ENCODE peak calls at places on chromosomes 13 and 19, in five cellular contexts. V is mucosa of descending colon, G is glutamatergic neuron, X is cardiac muscle cell, E is cardiac fibroblast. B is an unnamed sample.

GRCh38 chr13:28423010-28423409 is 71.9 kb downstream of the FLT1 start:
- DNase-seq in V (peak), G (no peak), X (no peak), E (no peak), B (no peak)

GRCh38 chr19:6528544-6529121 is 2.2 kb upstream of the TNFSF9 start:
- DNase-seq in V (peak), G (peak), X (peak), E (peak), B (no peak)

GRCh38 chr13:21974741-21975140 is 303.9 kb downstream of the FGF9 start:
- DNase-seq in V (no peak), G (no peak), X (no peak), E (no peak), B (no peak)

GRCh38 chr13:32733685-32734084 is 147.4 kb downstream of the PDS5B start:
- DNase-seq in V (no peak), G (no peak), X (no peak), E (no peak), B (no peak)

GRCh38 chr19:12784394-12784870 is 6.9 kb upstream of the JUNB start:
- DNase-seq in V (peak), G (no peak), X (no peak), E (no peak), B (no peak)

GRCh38 chr13:95201814-95202521 is 99.3 kb downstream of the ABCC4 start:
- DNase-seq in V (no peak), G (no peak), X (peak), E (peak), B (no peak)

GRCh38 chr13:28318418-28318995 is 176.4 kb downstream of the FLT1 start:
- DNase-seq in V (no peak), G (no peak), X (no peak), E (no peak), B (no peak)

GRCh38 chr19:35868172-35868822 is at the start of gene APLP1:
- DNase-seq in V (peak), G (peak), X (peak), E (peak), B (peak)

GRCh38 chr13:111627596-111627995 is 307.2 kb downstream of the TEX29 start:
- DNase-seq in V (no peak), G (no peak), X (no peak), E (no peak), B (no peak)

GRCh38 chr13:64855506-64855905 is 2374.6 kb downstream of the PCDH9 start:
- DNase-seq in V (no peak), G (no peak), X (peak), E (peak), B (no peak)

GRCh38 chr13:25752957-25753540 is 298.8 kb downstream of the SHISA2 start:
- DNase-seq in V (peak), G (no peak), X (peak), E (peak), B (no peak)

GRCh38 chr13:76516013-76516412 is 370.2 kb downstream of the KCTD12 start:
- DNase-seq in V (no peak), G (no peak), X (peak), E (peak), B (no peak)

GRCh38 chr19:4361152-4362037 is 18.0 kb downstream of the MPND start:
- DNase-seq in V (no peak), G (no peak), X (no peak), E (no peak), B (no peak)

GRCh38 chr13:51125495-51126226 is 14.6 kb upstream of the C13orf42 start:
- DNase-seq in V (peak), G (peak), X (peak), E (peak), B (peak)

GRCh38 chr13:99991806-99992242 is 10.2 kb downstream of the ZIC2 start:
- DNase-seq in V (no peak), G (peak), X (no peak), E (no peak), B (peak)

GRCh38 chr19:33252418-33252962 is 26.8 kb upstream of the SLC7A10 start:
- DNase-seq in V (no peak), G (no peak), X (no peak), E (no peak), B (no peak)

GRCh38 chr19:48635263-48635965 is 1.8 kb downstream of the DBP start:
- DNase-seq in V (peak), G (peak), X (peak), E (peak), B (peak)

GRCh38 chr13:79589605-79590511 is 108.9 kb downstream of the NDFIP2 start:
- DNase-seq in V (no peak), G (no peak), X (peak), E (peak), B (no peak)

GRCh38 chr19:8503506-8503905 is 1.1 kb upstream of the PRAM1 start:
- DNase-seq in V (no peak), G (no peak), X (no peak), E (no peak), B (no peak)

GRCh38 chr19:2719910-2720776 is 1.0 kb downstream of the DIRAS1 start:
- DNase-seq in V (no peak), G (no peak), X (peak), E (peak), B (peak)

GRCh38 chr13:33735276-33735675 is 82.7 kb upstream of the RFC3 start:
- DNase-seq in V (no peak), G (no peak), X (no peak), E (no peak), B (no peak)

GRCh38 chr13:99085139-99085845 is 107.4 kb upstream of the DOCK9 start:
- DNase-seq in V (peak), G (no peak), X (no peak), E (no peak), B (peak)

GRCh38 chr13:45792827-45793303 is 58.7 kb downstream of the SIAH3 start:
- DNase-seq in V (peak), G (no peak), X (no peak), E (no peak), B (no peak)

GRCh38 chr13:35826626-35827254 is 304.4 kb downstream of the DCLK1 start:
- DNase-seq in V (no peak), G (no peak), X (no peak), E (no peak), B (peak)

DNA sequence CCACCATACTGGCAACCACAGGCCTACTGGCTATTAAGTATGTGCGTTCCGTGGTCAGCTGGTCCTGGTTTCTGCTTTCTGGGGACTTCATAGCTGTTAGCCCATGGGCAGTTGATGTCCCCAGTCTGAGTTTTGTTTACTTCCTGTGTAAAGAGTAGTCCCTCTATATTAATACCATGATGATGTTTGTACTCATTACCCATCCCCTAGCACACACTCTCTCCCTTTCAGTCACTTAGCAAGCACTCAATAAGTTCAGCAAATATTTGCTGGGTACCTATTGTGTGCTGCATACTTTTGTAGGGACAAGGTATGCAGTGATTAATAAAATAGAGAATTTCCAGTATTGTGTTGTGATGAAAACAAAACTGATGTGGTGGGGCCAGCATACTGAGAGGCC is 6.4 kb upstream of the MIA start:
- DNase-seq in V (no peak), G (no peak), X (no peak), E (no peak), B (no peak)
- TF ChIP-seq CTCF in V (no peak), G (no peak), X (no peak), E (no peak), B (no peak)

GRCh38 chr19:30439271-30439750 is 67.1 kb downstream of the ZNF536 start:
- DNase-seq in V (no peak), G (no peak), X (no peak), E (no peak), B (no peak)

GRCh38 chr19:30434797-30435594 is 62.8 kb downstream of the ZNF536 start:
- DNase-seq in V (no peak), G (no peak), X (no peak), E (no peak), B (no peak)

GRCh38 chr19:30442715-30443114 is 70.5 kb downstream of the ZNF536 start:
- DNase-seq in V (no peak), G (no peak), X (no peak), E (no peak), B (no peak)

GRCh38 chr19:30441011-30441410 is 68.8 kb downstream of the ZNF536 start:
- DNase-seq in V (no peak), G (no peak), X (no peak), E (no peak), B (no peak)

DNA sequence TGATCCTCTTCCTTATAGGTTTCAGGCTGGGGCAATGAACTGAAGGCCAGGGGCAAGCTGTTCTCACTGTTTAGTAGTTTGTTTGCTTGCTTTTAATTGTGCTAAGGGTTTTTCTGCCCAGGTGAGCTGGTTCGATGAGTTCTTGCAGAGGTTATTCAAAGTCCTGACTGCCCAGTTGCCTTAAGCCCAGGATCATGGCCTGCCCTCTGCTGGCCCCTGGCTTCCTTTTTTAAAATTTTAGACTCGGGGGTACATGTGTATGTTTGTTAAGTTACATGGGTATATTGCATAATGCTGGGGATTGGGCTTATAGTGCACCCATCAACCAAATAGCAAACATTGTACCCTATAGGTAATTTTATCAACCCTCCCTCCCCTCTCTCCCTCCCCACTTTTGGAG is 65.7 kb downstream of the ZNF536 start:
- DNase-seq in V (no peak), G (no peak), X (no peak), E (no peak), B (no peak)
- TF ChIP-seq CTCF in V (no peak), G (no peak), X (no peak), E (no peak), B (no peak)

GRCh38 chr13:105773241-105773640 is 762.2 kb downstream of the EFNB2 start:
- DNase-seq in V (no peak), G (no peak), X (no peak), E (no peak), B (peak)

GRCh38 chr13:105778196-105778595 is 757.3 kb downstream of the EFNB2 start:
- DNase-seq in V (no peak), G (no peak), X (peak), E (peak), B (no peak)

GRCh38 chr13:105774739-105775460 is 760.6 kb downstream of the EFNB2 start:
- DNase-seq in V (no peak), G (no peak), X (no peak), E (no peak), B (no peak)

GRCh38 chr13:105773887-105774538 is 761.4 kb downstream of the EFNB2 start:
- DNase-seq in V (no peak), G (no peak), X (peak), E (peak), B (no peak)
- TF ChIP-seq CTCF in V (no peak), G (no peak), X (no peak), E (no peak), B (no peak)

DNA sequence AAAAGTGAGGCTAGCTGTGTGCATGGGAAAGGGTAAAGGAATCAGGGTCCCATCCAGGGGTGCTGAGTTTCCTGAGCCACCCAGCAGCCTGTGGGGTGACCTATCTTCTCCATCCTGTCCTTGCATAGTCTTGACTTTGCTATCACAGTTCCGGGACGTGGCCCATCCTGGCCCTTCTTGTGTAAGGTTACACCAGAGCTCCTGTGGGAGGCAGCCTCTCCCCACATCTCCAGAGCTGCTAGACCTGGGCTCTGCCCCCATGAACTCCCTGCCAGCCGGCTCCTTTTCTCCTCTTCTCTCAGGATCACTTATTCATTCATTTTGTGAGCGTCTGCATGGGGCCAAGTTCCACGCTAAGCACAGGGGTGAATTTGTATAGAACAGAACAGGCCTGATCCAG is 238.9 kb downstream of the TSHZ3 start:
- DNase-seq in V (no peak), G (no peak), X (peak), E (peak), B (peak)
- TF ChIP-seq CTCF in V (no peak), G (no peak), X (peak), E (peak), B (peak)

GRCh38 chr13:92967923-92968322 is 258.7 kb upstream of the GPC6 start:
- DNase-seq in V (peak), G (no peak), X (peak), E (peak), B (no peak)
- TF ChIP-seq CTCF in V (no peak), G (no peak), X (no peak), E (peak), B (no peak)

DNA sequence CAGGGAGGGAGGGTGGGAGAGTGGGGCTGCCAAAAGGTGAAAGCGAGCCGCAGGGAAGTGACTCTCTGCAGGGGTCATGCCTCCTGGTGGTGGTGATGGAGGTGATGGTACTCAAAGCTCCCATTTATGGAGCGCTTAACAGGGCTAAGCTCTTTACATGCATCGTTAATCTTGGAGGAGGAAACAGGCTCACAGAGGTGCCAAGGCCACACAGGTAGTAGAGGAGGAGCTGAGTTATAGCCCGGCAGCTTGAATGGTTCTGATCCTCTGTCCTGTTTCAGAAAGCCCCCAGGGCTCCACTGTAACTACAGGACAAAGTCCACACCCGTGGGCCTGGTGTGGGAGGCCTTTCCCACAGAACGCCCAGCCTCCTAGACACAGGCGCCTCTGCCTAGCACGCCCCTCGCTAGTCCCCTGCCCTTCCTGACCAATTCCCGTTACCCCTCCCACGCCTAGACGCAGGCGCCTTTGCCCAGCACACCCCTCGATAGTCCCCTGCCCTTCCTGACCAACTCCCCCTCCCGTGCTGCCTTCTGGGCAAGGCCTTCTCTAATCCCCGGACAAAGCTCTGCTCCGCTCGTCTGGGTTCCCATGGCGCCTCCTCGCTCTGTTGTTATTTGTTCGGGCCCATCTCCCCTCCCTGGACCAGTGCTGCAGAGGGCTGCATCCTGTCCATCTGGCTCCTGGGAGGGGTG is 10.8 kb downstream of the PPP1R37 start:
- DNase-seq in V (no peak), G (no peak), X (no peak), E (no peak), B (peak)
- TF ChIP-seq CTCF in V (no peak), G (no peak), X (no peak), E (peak), B (no peak)

GRCh38 chr19:50465986-50466771 is 10.1 kb upstream of the EMC10 start:
- DNase-seq in V (peak), G (peak), X (no peak), E (no peak), B (peak)
- TF ChIP-seq CTCF in V (no peak), G (peak), X (no peak), E (peak), B (peak)

GRCh38 chr19:14619404-14619803 is 36.5 kb downstream of the CLEC17A start:
- DNase-seq in V (no peak), G (no peak), X (no peak), E (no peak), B (no peak)
- TF ChIP-seq CTCF in V (no peak), G (no peak), X (no peak), E (no peak), B (no peak)

B was measured in nephron progenitor cell.